ENCODE peak calls at places on chromosomes 4 and X, in nine cellular contexts. P is neural crest cell, U is left cardiac atrium, S is GM20000, R is body of pancreas, D is HT-29, I is NCI-H1436, K is upper lobe of right lung, A is GM03348. H is an unnamed sample.
A peak's percentile ranks its signal among the peaks of the same experiment; 100 is the strongest.

GRCh38 chr4:148330724-148331123 is 111.5 kb downstream of the NR3C2 start:
- DNase-seq in S (no peak), U (no peak), R (no peak), D (no peak), P (no peak), I (no peak), K (no peak), A (no peak), H (no peak)

GRCh38 chr4:184807797-184808718 is 17.7 kb downstream of the ACSL1 start:
- DNase-seq in K (no peak), D (peak; percentile 36), U (no peak), A (no peak), S (no peak), I (peak; percentile 54), R (no peak), P (peak; percentile 56), H (no peak)

GRCh38 chr4:41432889-41433288 is 105.1 kb upstream of the LIMCH1 start:
- DNase-seq in K (no peak), R (no peak), A (peak; percentile 69), P (no peak), D (no peak), U (no peak), S (no peak), I (no peak), H (no peak)

GRCh38 chr4:81566076-81566663 is 94.5 kb upstream of the RASGEF1B start:
- DNase-seq in D (no peak), R (no peak), A (no peak), U (peak; percentile 27), P (no peak), S (no peak), K (no peak), I (no peak), H (no peak)

GRCh38 chr4:183989931-183990330 is 84.8 kb downstream of the STOX2 start:
- DNase-seq in D (no peak), S (no peak), P (no peak), K (no peak), I (no peak), A (no peak), R (no peak), U (no peak), H (no peak)

GRCh38 chr4:13910556-13910955 is 283.0 kb upstream of the BOD1L1 start:
- DNase-seq in D (no peak), P (no peak), I (no peak), S (no peak), U (no peak), K (no peak), A (no peak), R (no peak), H (no peak)

GRCh38 chr4:13483142-13484044 is 747 bp downstream of the RAB28 start:
- DNase-seq in R (peak; percentile 40), U (peak; percentile 56), A (peak; percentile 62), K (no peak), D (peak; percentile 65), I (no peak), P (peak; percentile 4), S (no peak), H (no peak)

GRCh38 chr4:185730387-185730786 is 81.6 kb downstream of the SORBS2 start:
- DNase-seq in I (no peak), D (no peak), K (no peak), S (no peak), P (peak; percentile 6), U (no peak), R (no peak), A (no peak), H (no peak)

GRCh38 chr4:122672091-122672490 is 51.2 kb upstream of the IL21 start:
- DNase-seq in I (no peak), S (no peak), D (no peak), U (no peak), P (no peak), A (no peak), R (no peak), K (no peak), H (no peak)

GRCh38 chr4:108149588-108150380 is 18.9 kb downstream of the LEF1 start:
- DNase-seq in P (no peak), R (no peak), D (no peak), U (no peak), I (no peak), A (peak; percentile 50), K (no peak), S (no peak), H (no peak)

GRCh38 chr4:142091691-142092182 is 455.4 kb downstream of the IL15 start:
- DNase-seq in D (no peak), I (no peak), K (no peak), A (peak; percentile 56), U (peak; percentile 27), P (no peak), R (no peak), S (no peak), H (no peak)

GRCh38 chr4:37607018-37607417 is 79.2 kb downstream of the RELL1 start:
- DNase-seq in R (no peak), K (no peak), P (no peak), I (no peak), U (no peak), A (no peak), D (no peak), S (no peak), H (no peak)

GRCh38 chrX:40101430-40101802 is 3.7 kb upstream of the BCOR start:
- DNase-seq in I (no peak), S (no peak), P (no peak), A (no peak), U (no peak), K (no peak), R (no peak), D (no peak), H (no peak)

GRCh38 chrX:31483336-31483735 is 411.5 kb upstream of the FTHL17 start:
- DNase-seq in D (no peak), A (peak; percentile 68), P (no peak), U (no peak), R (no peak), I (no peak), S (no peak), K (no peak), H (no peak)

GRCh38 chr4:188107931-188108843 is 1.2 kb downstream of the TRIML2 start:
- DNase-seq in A (peak; percentile 64), K (no peak), R (no peak), D (no peak), U (no peak), S (no peak), I (no peak), P (no peak), H (no peak)

GRCh38 chr4:182063651-182064050 is 179.6 kb upstream of the TENM3 start:
- DNase-seq in P (no peak), S (no peak), D (no peak), A (peak; percentile 16), R (no peak), K (no peak), I (no peak), U (no peak), H (no peak)

GRCh38 chr4:2354127-2354526 is 64.3 kb downstream of the ZFYVE28 start:
- DNase-seq in I (no peak), U (no peak), S (no peak), A (peak; percentile 44), D (no peak), R (no peak), K (no peak), P (no peak), H (peak; percentile 36)

GRCh38 chrX:9390121-9390520 is 74.7 kb upstream of the TBL1X start:
- DNase-seq in I (no peak), D (no peak), A (no peak), R (no peak), U (no peak), P (no peak), S (no peak), K (no peak), H (no peak)

GRCh38 chr4:153594208-153594607 is 89.9 kb upstream of the TLR2 start:
- DNase-seq in S (no peak), D (no peak), A (peak; percentile 69), K (no peak), P (no peak), R (no peak), U (no peak), I (no peak), H (no peak)

GRCh38 chrX:103362504-103362903 is 6.2 kb downstream of the TCEAL9 start:
- DNase-seq in D (no peak), A (peak; percentile 60), R (no peak), P (no peak), U (no peak), S (no peak), I (no peak), K (no peak), H (no peak)

GRCh38 chrX:46788902-46789301 is 30.0 kb upstream of the SLC9A7 start:
- DNase-seq in K (no peak), P (no peak), I (no peak), R (no peak), D (no peak), U (no peak), A (peak; percentile 56), S (no peak), H (no peak)

GRCh38 chrX:133892337-133892736 is 93.1 kb downstream of the GPC3 start:
- DNase-seq in A (no peak), S (no peak), I (no peak), R (no peak), D (peak; percentile 75), P (no peak), U (no peak), K (no peak), H (no peak)

GRCh38 chr4:105994061-105994460 is 98.8 kb downstream of the NPNT start:
- DNase-seq in A (no peak), U (no peak), K (no peak), P (no peak), D (no peak), R (no peak), S (no peak), I (no peak), H (no peak)

GRCh38 chrX:67624324-67624723 is 80.5 kb downstream of the AR start:
- DNase-seq in A (no peak), K (no peak), S (no peak), D (no peak), I (no peak), R (no peak), U (no peak), P (no peak), H (no peak)

H was measured in activated naive CD8-positive, alpha-beta T cell treated with anti-CD3 and anti-CD28 coated beads, Interleukin-2, amount 10 ng/mL, durations not matched to agents 7 days and 5 days.